ENCODE peak calls at places on chromosomes 6 and 20, in nine cellular contexts. One of them, this sample, is unnamed. For H3K9me3, the result is how much of the 10 kb centered on the place peaks cover.

GRCh38 chr6:108699290-108700041 is 138.7 kb downstream of the FOXO3 start:
- ATAC-seq in PC-3: no peak
- ATAC-seq in right cardiac atrium: peak
- ATAC-seq in K562: no peak
- ATAC-seq in lung: peak
- ATAC-seq in naive thymus-derived CD4-positive, alpha-beta T cell: no peak
- ATAC-seq in A549: no peak
- ATAC-seq in lower lobe of right lung: peak
- ATAC-seq in CD8-positive, alpha-beta T cell: no peak
- ATAC-seq in this sample: no peak

GRCh38 chr6:109036588-109037320 is 57.9 kb downstream of the SESN1 start:
- ATAC-seq in PC-3: no peak
- ATAC-seq in right cardiac atrium: no peak
- ATAC-seq in K562: no peak
- ATAC-seq in lung: no peak
- ATAC-seq in naive thymus-derived CD4-positive, alpha-beta T cell: peak
- ATAC-seq in A549: no peak
- ATAC-seq in lower lobe of right lung: no peak
- ATAC-seq in CD8-positive, alpha-beta T cell: peak
- ATAC-seq in this sample: no peak

GRCh38 chr6:12037803-12038202 is 25.7 kb downstream of the HIVEP1 start:
- ATAC-seq in PC-3: no peak
- ATAC-seq in right cardiac atrium: no peak
- ATAC-seq in K562: no peak
- ATAC-seq in lung: no peak
- ATAC-seq in naive thymus-derived CD4-positive, alpha-beta T cell: peak
- ATAC-seq in A549: no peak
- ATAC-seq in lower lobe of right lung: no peak
- ATAC-seq in CD8-positive, alpha-beta T cell: peak
- ATAC-seq in this sample: no peak

GRCh38 chr6:139361211-139361610 is 13.2 kb downstream of the CITED2 start:
- ATAC-seq in PC-3: no peak
- ATAC-seq in right cardiac atrium: no peak
- ATAC-seq in K562: no peak
- ATAC-seq in lung: no peak
- ATAC-seq in naive thymus-derived CD4-positive, alpha-beta T cell: no peak
- ATAC-seq in A549: no peak
- ATAC-seq in lower lobe of right lung: no peak
- ATAC-seq in CD8-positive, alpha-beta T cell: no peak
- ATAC-seq in this sample: no peak

GRCh38 chr20:23159256-23159922 is 73.3 kb upstream of the CD93 start:
- ATAC-seq in PC-3: no peak
- ATAC-seq in right cardiac atrium: peak
- ATAC-seq in K562: no peak
- ATAC-seq in lung: no peak
- ATAC-seq in naive thymus-derived CD4-positive, alpha-beta T cell: no peak
- ATAC-seq in A549: no peak
- ATAC-seq in lower lobe of right lung: peak
- ATAC-seq in CD8-positive, alpha-beta T cell: no peak
- ATAC-seq in this sample: no peak

GRCh38 chr20:57411406-57412283 is 20.4 kb downstream of the RBM38 start:
- ATAC-seq in PC-3: no peak
- ATAC-seq in right cardiac atrium: no peak
- ATAC-seq in K562: no peak
- ATAC-seq in lung: no peak
- ATAC-seq in naive thymus-derived CD4-positive, alpha-beta T cell: no peak
- ATAC-seq in A549: no peak
- ATAC-seq in lower lobe of right lung: no peak
- ATAC-seq in CD8-positive, alpha-beta T cell: peak
- ATAC-seq in this sample: no peak

GRCh38 chr6:5567352-5567751 is 306.0 kb downstream of the FARS2 start:
- ATAC-seq in PC-3: no peak
- ATAC-seq in right cardiac atrium: no peak
- ATAC-seq in K562: no peak
- ATAC-seq in lung: no peak
- ATAC-seq in naive thymus-derived CD4-positive, alpha-beta T cell: no peak
- ATAC-seq in A549: no peak
- ATAC-seq in lower lobe of right lung: no peak
- ATAC-seq in CD8-positive, alpha-beta T cell: no peak
- ATAC-seq in this sample: no peak

GRCh38 chr6:37709250-37709931 is 11.7 kb upstream of the MDGA1 start:
- ATAC-seq in PC-3: no peak
- ATAC-seq in right cardiac atrium: no peak
- ATAC-seq in K562: no peak
- ATAC-seq in lung: no peak
- ATAC-seq in naive thymus-derived CD4-positive, alpha-beta T cell: no peak
- ATAC-seq in A549: peak
- ATAC-seq in lower lobe of right lung: no peak
- ATAC-seq in CD8-positive, alpha-beta T cell: no peak
- ATAC-seq in this sample: no peak

GRCh38 chr6:41100871-41101287 is 28.1 kb downstream of the NFYA start:
- ATAC-seq in PC-3: no peak
- ATAC-seq in right cardiac atrium: no peak
- ATAC-seq in K562: no peak
- ATAC-seq in lung: no peak
- ATAC-seq in naive thymus-derived CD4-positive, alpha-beta T cell: no peak
- ATAC-seq in A549: no peak
- ATAC-seq in lower lobe of right lung: no peak
- ATAC-seq in CD8-positive, alpha-beta T cell: no peak
- ATAC-seq in this sample: no peak

GRCh38 chr6:36938536-36938935 is 16.0 kb upstream of the PI16 start:
- ATAC-seq in PC-3: no peak
- ATAC-seq in right cardiac atrium: peak
- ATAC-seq in K562: no peak
- ATAC-seq in lung: no peak
- ATAC-seq in naive thymus-derived CD4-positive, alpha-beta T cell: no peak
- ATAC-seq in A549: no peak
- ATAC-seq in lower lobe of right lung: no peak
- ATAC-seq in CD8-positive, alpha-beta T cell: no peak
- ATAC-seq in this sample: no peak

GRCh38 chr6:7451321-7451720 is 61.7 kb downstream of the RIOK1 start:
- ATAC-seq in PC-3: no peak
- ATAC-seq in right cardiac atrium: no peak
- ATAC-seq in K562: no peak
- ATAC-seq in lung: no peak
- ATAC-seq in naive thymus-derived CD4-positive, alpha-beta T cell: no peak
- ATAC-seq in A549: no peak
- ATAC-seq in lower lobe of right lung: no peak
- ATAC-seq in CD8-positive, alpha-beta T cell: no peak
- ATAC-seq in this sample: no peak

GRCh38 chr6:102068349-102068748 is 674.8 kb downstream of the GRIK2 start:
- ATAC-seq in PC-3: no peak
- ATAC-seq in right cardiac atrium: no peak
- ATAC-seq in K562: no peak
- ATAC-seq in lung: no peak
- ATAC-seq in naive thymus-derived CD4-positive, alpha-beta T cell: no peak
- ATAC-seq in A549: no peak
- ATAC-seq in lower lobe of right lung: no peak
- ATAC-seq in CD8-positive, alpha-beta T cell: no peak
- ATAC-seq in this sample: no peak

GRCh38 chr20:48619126-48620101 is 208.4 kb downstream of the PREX1 start:
- ATAC-seq in PC-3: no peak
- ATAC-seq in right cardiac atrium: peak
- ATAC-seq in K562: no peak
- ATAC-seq in lung: no peak
- ATAC-seq in naive thymus-derived CD4-positive, alpha-beta T cell: no peak
- ATAC-seq in A549: no peak
- ATAC-seq in lower lobe of right lung: no peak
- ATAC-seq in CD8-positive, alpha-beta T cell: no peak
- ATAC-seq in this sample: no peak

GRCh38 chr6:97440590-97441176 is 157.7 kb upstream of the MMS22L start:
- ATAC-seq in PC-3: peak
- ATAC-seq in right cardiac atrium: peak
- ATAC-seq in K562: peak
- ATAC-seq in lung: no peak
- ATAC-seq in naive thymus-derived CD4-positive, alpha-beta T cell: no peak
- ATAC-seq in A549: peak
- ATAC-seq in lower lobe of right lung: no peak
- ATAC-seq in CD8-positive, alpha-beta T cell: no peak
- ATAC-seq in this sample: no peak

DNA sequence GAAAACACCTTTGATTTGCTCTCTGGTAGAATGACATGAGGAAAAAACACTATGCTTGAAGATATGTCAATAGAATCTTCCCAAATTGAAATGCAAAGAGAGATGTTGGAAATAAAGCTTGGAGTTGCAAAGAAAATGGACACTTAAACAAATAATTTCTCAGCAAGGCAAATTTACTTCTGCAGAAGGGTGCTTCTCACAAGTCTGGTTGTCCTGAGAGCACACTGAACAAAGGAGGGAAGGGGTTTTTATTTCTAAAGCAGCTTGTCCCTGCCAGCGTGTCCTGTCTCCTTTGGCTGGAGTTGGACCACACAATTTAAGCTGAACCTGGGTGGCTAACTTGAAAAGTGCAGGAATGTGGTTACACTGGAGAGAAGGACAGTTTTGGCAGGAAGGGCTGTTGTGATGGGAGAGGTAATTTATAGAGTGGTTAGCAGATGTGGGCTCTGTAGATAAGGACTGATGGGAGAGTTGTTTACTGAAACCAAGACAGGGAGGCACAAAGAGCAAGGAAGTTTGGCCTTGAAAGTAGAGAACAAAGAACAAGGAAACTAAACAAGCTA is 454.6 kb upstream of the EYS start:
- ATAC-seq in PC-3: no peak
- ATAC-seq in right cardiac atrium: no peak
- ATAC-seq in K562: no peak
- ATAC-seq in lung: no peak
- ATAC-seq in naive thymus-derived CD4-positive, alpha-beta T cell: no peak
- ATAC-seq in A549: no peak
- ATAC-seq in lower lobe of right lung: no peak
- ATAC-seq in CD8-positive, alpha-beta T cell: no peak
- ATAC-seq in this sample: no peak
- H3K9me3 ChIP-seq in PC-3: under half
- H3K9me3 ChIP-seq in right cardiac atrium: under half
- H3K9me3 ChIP-seq in K562: under half
- H3K9me3 ChIP-seq in lung: under half
- H3K9me3 ChIP-seq in naive thymus-derived CD4-positive, alpha-beta T cell: under half
- H3K9me3 ChIP-seq in A549: under half
- H3K9me3 ChIP-seq in lower lobe of right lung: under half
- H3K9me3 ChIP-seq in CD8-positive, alpha-beta T cell: under half
- H3K9me3 ChIP-seq in this sample: under half

DNA sequence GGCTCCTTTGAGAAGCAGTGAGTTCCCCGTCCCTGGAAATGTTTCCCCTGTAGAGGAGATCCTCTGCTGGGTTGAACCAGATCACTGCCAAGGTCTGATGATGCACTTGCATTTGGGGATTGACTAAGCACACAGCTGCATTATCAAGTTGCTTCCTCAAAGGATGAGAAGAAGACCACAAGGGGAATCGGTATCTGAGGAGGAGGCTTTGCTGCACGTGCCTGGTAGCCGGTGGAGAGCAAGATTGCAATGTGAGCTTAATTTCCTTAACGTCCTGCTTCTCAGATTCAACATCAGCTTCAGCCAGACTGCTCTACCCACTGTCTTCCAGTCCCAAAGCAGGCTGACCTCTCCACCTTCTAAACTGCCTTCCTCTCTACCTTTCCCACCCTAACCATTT is 128.8 kb upstream of the STMND1 start:
- ATAC-seq in PC-3: no peak
- ATAC-seq in right cardiac atrium: no peak
- ATAC-seq in K562: no peak
- ATAC-seq in lung: no peak
- ATAC-seq in naive thymus-derived CD4-positive, alpha-beta T cell: no peak
- ATAC-seq in A549: no peak
- ATAC-seq in lower lobe of right lung: no peak
- ATAC-seq in CD8-positive, alpha-beta T cell: no peak
- ATAC-seq in this sample: no peak
- H3K9me3 ChIP-seq in PC-3: under half
- H3K9me3 ChIP-seq in right cardiac atrium: under half
- H3K9me3 ChIP-seq in K562: under half
- H3K9me3 ChIP-seq in lung: under half
- H3K9me3 ChIP-seq in naive thymus-derived CD4-positive, alpha-beta T cell: under half
- H3K9me3 ChIP-seq in A549: under half
- H3K9me3 ChIP-seq in lower lobe of right lung: under half
- H3K9me3 ChIP-seq in CD8-positive, alpha-beta T cell: under half
- H3K9me3 ChIP-seq in this sample: under half

DNA sequence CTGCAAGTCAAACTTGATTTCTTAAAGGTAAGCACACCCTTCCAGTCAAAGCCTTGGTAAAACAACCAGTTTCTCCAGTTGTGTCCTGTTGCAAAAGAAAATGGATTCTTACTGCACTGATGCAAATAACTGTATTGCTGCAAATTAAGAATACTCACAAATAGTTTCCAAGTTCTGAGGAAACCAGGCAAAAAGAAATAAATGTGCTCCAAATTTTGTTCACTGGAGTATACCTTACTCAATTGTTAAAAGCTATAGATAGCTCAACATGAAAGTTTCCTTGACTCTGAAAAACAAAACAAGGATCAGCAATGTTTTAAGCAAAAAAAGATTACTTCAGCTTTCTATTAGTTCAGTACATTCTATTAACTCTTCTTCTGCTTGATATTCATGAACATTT is 75.2 kb downstream of the SLC16A10 start:
- ATAC-seq in PC-3: no peak
- ATAC-seq in right cardiac atrium: no peak
- ATAC-seq in K562: no peak
- ATAC-seq in lung: no peak
- ATAC-seq in naive thymus-derived CD4-positive, alpha-beta T cell: no peak
- ATAC-seq in A549: no peak
- ATAC-seq in lower lobe of right lung: no peak
- ATAC-seq in CD8-positive, alpha-beta T cell: no peak
- ATAC-seq in this sample: no peak
- H3K9me3 ChIP-seq in PC-3: under half
- H3K9me3 ChIP-seq in right cardiac atrium: under half
- H3K9me3 ChIP-seq in K562: under half
- H3K9me3 ChIP-seq in lung: under half
- H3K9me3 ChIP-seq in naive thymus-derived CD4-positive, alpha-beta T cell: under half
- H3K9me3 ChIP-seq in A549: under half
- H3K9me3 ChIP-seq in lower lobe of right lung: under half
- H3K9me3 ChIP-seq in CD8-positive, alpha-beta T cell: under half
- H3K9me3 ChIP-seq in this sample: under half

GRCh38 chr20:51562027-51562333 is 19.5 kb upstream of the NFATC2 start:
- ATAC-seq in PC-3: peak
- ATAC-seq in right cardiac atrium: no peak
- ATAC-seq in K562: no peak
- ATAC-seq in lung: no peak
- ATAC-seq in naive thymus-derived CD4-positive, alpha-beta T cell: no peak
- ATAC-seq in A549: no peak
- ATAC-seq in lower lobe of right lung: no peak
- ATAC-seq in CD8-positive, alpha-beta T cell: no peak
- ATAC-seq in this sample: no peak

GRCh38 chr20:51563141-51563596 is 20.6 kb upstream of the NFATC2 start:
- ATAC-seq in PC-3: peak
- ATAC-seq in right cardiac atrium: peak
- ATAC-seq in K562: no peak
- ATAC-seq in lung: peak
- ATAC-seq in naive thymus-derived CD4-positive, alpha-beta T cell: no peak
- ATAC-seq in A549: peak
- ATAC-seq in lower lobe of right lung: no peak
- ATAC-seq in CD8-positive, alpha-beta T cell: no peak
- ATAC-seq in this sample: no peak

GRCh38 chr20:51562334-51563140 is 20.0 kb upstream of the NFATC2 start:
- ATAC-seq in PC-3: peak
- ATAC-seq in right cardiac atrium: peak
- ATAC-seq in K562: peak
- ATAC-seq in lung: peak
- ATAC-seq in naive thymus-derived CD4-positive, alpha-beta T cell: peak
- ATAC-seq in A549: peak
- ATAC-seq in lower lobe of right lung: peak
- ATAC-seq in CD8-positive, alpha-beta T cell: peak
- ATAC-seq in this sample: peak

GRCh38 chr20:51560042-51560441 is 17.5 kb upstream of the NFATC2 start:
- ATAC-seq in PC-3: no peak
- ATAC-seq in right cardiac atrium: no peak
- ATAC-seq in K562: no peak
- ATAC-seq in lung: no peak
- ATAC-seq in naive thymus-derived CD4-positive, alpha-beta T cell: no peak
- ATAC-seq in A549: no peak
- ATAC-seq in lower lobe of right lung: no peak
- ATAC-seq in CD8-positive, alpha-beta T cell: no peak
- ATAC-seq in this sample: no peak

GRCh38 chr20:51560550-51561307 is 18.2 kb upstream of the NFATC2 start:
- ATAC-seq in PC-3: no peak
- ATAC-seq in right cardiac atrium: no peak
- ATAC-seq in K562: no peak
- ATAC-seq in lung: no peak
- ATAC-seq in naive thymus-derived CD4-positive, alpha-beta T cell: no peak
- ATAC-seq in A549: no peak
- ATAC-seq in lower lobe of right lung: no peak
- ATAC-seq in CD8-positive, alpha-beta T cell: no peak
- ATAC-seq in this sample: no peak
- H3K9me3 ChIP-seq in PC-3: under half
- H3K9me3 ChIP-seq in right cardiac atrium: under half
- H3K9me3 ChIP-seq in K562: under half
- H3K9me3 ChIP-seq in lung: under half
- H3K9me3 ChIP-seq in naive thymus-derived CD4-positive, alpha-beta T cell: under half
- H3K9me3 ChIP-seq in A549: under half
- H3K9me3 ChIP-seq in lower lobe of right lung: under half
- H3K9me3 ChIP-seq in CD8-positive, alpha-beta T cell: under half
- H3K9me3 ChIP-seq in this sample: under half

This sample was measured in gastroesophageal sphincter.